ENCODE peak calls at places on chromosomes 3 and 15, in eight cellular contexts. H, A, M, S, E, X, F and B are unnamed samples.
A peak's percentile ranks its signal among the peaks of the same experiment; 100 is the strongest.

GRCh38 chr15:101558217-101558941 is 68.9 kb upstream of the PCSK6 start:
- DNase-seq in H (no peak), A (no peak), M (no peak), S (no peak), E (no peak), X (no peak), F (no peak), B (no peak)

GRCh38 chr3:56969851-56970250 is 90.6 kb upstream of the SPATA12 start:
- DNase-seq in H (no peak), A (no peak), M (no peak), S (no peak), E (no peak), X (peak; percentile 50), F (no peak), B (no peak)

GRCh38 chr3:114550155-114550554 is 256.3 kb downstream of the TIGIT start:
- DNase-seq in H (no peak), A (no peak), M (no peak), S (no peak), E (peak; percentile 89), X (peak; percentile 62), F (no peak), B (no peak)

GRCh38 chr3:66812741-66813140 is 185.4 kb upstream of the KBTBD8 start:
- DNase-seq in H (no peak), A (no peak), M (no peak), S (no peak), E (no peak), X (no peak), F (no peak), B (no peak)

GRCh38 chr3:172341482-172342059 is 106.7 kb downstream of the GHSR start:
- DNase-seq in H (peak; percentile 29), A (peak; percentile 43), M (peak; percentile 36), S (no peak), E (peak; percentile 70), X (peak; percentile 57), F (peak; percentile 69), B (no peak)

GRCh38 chr15:58486062-58486461 is 54.3 kb downstream of the LIPC start:
- DNase-seq in H (no peak), A (no peak), M (no peak), S (no peak), E (no peak), X (no peak), F (no peak), B (no peak)

GRCh38 chr3:55723653-55724406 is 236.7 kb upstream of the WNT5A start:
- DNase-seq in H (no peak), A (no peak), M (no peak), S (no peak), E (no peak), X (no peak), F (no peak), B (no peak)

GRCh38 chr15:32042269-32042996 is 12.1 kb downstream of the CHRNA7 start:
- DNase-seq in H (no peak), A (no peak), M (no peak), S (no peak), E (no peak), X (no peak), F (no peak), B (no peak)

GRCh38 chr3:100710355-100711198 is 1.3 kb downstream of the TFG start:
- DNase-seq in H (peak; percentile 9), A (peak; percentile 70), M (peak; percentile 14), S (no peak), E (peak; percentile 77), X (peak; percentile 68), F (peak; percentile 47), B (no peak)

GRCh38 chr15:91655891-91656290 is 197.6 kb upstream of the SLCO3A1 start:
- DNase-seq in H (no peak), A (no peak), M (no peak), S (no peak), E (no peak), X (no peak), F (no peak), B (no peak)

GRCh38 chr3:195021674-195022073 is 249.3 kb downstream of the XXYLT1 start:
- DNase-seq in H (no peak), A (no peak), M (no peak), S (no peak), E (no peak), X (no peak), F (no peak), B (no peak)

GRCh38 chr3:36833160-36833814 is 68.9 kb upstream of the DCLK3 start:
- DNase-seq in H (no peak), A (no peak), M (no peak), S (no peak), E (no peak), X (no peak), F (no peak), B (no peak)

GRCh38 chr3:38360345-38360744 is 13.8 kb downstream of the XYLB start:
- DNase-seq in H (no peak), A (no peak), M (no peak), S (no peak), E (no peak), X (no peak), F (no peak), B (no peak)

GRCh38 chr15:99495430-99496301 is 70.1 kb upstream of the MEF2A start:
- DNase-seq in H (no peak), A (peak; percentile 44), M (no peak), S (no peak), E (peak; percentile 24), X (no peak), F (no peak), B (no peak)

GRCh38 chr3:133989931-133990702 is 39.6 kb downstream of the SLCO2A1 start:
- DNase-seq in H (no peak), A (no peak), M (no peak), S (no peak), E (no peak), X (no peak), F (no peak), B (no peak)

GRCh38 chr3:174439621-174440349 is 419.3 kb upstream of the NAALADL2 start:
- DNase-seq in H (no peak), A (no peak), M (no peak), S (no peak), E (peak; percentile 98), X (peak; percentile 99), F (peak; percentile 18), B (no peak)

GRCh38 chr15:90598679-90599078 is 69.0 kb downstream of the CRTC3 start:
- DNase-seq in H (no peak), A (no peak), M (no peak), S (no peak), E (no peak), X (no peak), F (no peak), B (no peak)

GRCh38 chr3:41148446-41148845 is 50.9 kb upstream of the CTNNB1 start:
- DNase-seq in H (no peak), A (no peak), M (no peak), S (no peak), E (no peak), X (peak; percentile 35), F (no peak), B (no peak)

GRCh38 chr15:89217686-89218376 is 3.5 kb downstream of the RLBP1 start:
- DNase-seq in H (no peak), A (no peak), M (no peak), S (no peak), E (no peak), X (no peak), F (no peak), B (no peak)

GRCh38 chr3:71662056-71662455 is 63.1 kb downstream of the EIF4E3 start:
- DNase-seq in H (no peak), A (no peak), M (no peak), S (no peak), E (no peak), X (peak; percentile 48), F (no peak), B (no peak)

GRCh38 chr15:57053470-57053869 is 135.0 kb downstream of the TCF12 start:
- DNase-seq in H (no peak), A (no peak), M (no peak), S (no peak), E (no peak), X (no peak), F (no peak), B (no peak)

GRCh38 chr3:32820430-32820829 is 2.6 kb downstream of the TRIM71 start:
- DNase-seq in H (no peak), A (no peak), M (no peak), S (no peak), E (no peak), X (no peak), F (no peak), B (no peak)

GRCh38 chr15:95995375-95996168 is 334.9 kb upstream of the NR2F2 start:
- DNase-seq in H (no peak), A (no peak), M (no peak), S (no peak), E (peak; percentile 47), X (peak; percentile 67), F (no peak), B (no peak)

GRCh38 chr3:143247007-143247563 is 127.5 kb downstream of the CHST2 start:
- DNase-seq in H (no peak), A (no peak), M (no peak), S (no peak), E (no peak), X (no peak), F (no peak), B (no peak)

GRCh38 chr15:67334973-67335372 is 80.4 kb downstream of the IQCH start:
- DNase-seq in H (no peak), A (no peak), M (no peak), S (no peak), E (no peak), X (no peak), F (no peak), B (no peak)

GRCh38 chr15:72585659-72586058 is 68.8 kb upstream of the GOLGA6B start:
- DNase-seq in H (no peak), A (no peak), M (no peak), S (no peak), E (peak; percentile 28), X (peak; percentile 25), F (no peak), B (no peak)

GRCh38 chr3:117610156-117610555 is 900.6 kb downstream of the TUSC7 start:
- DNase-seq in H (no peak), A (no peak), M (no peak), S (peak; percentile 33), E (no peak), X (no peak), F (no peak), B (no peak)

GRCh38 chr15:50764331-50765201 is 940 bp downstream of the SPPL2A start:
- DNase-seq in H (no peak), A (peak; percentile 76), M (peak; percentile 39), S (no peak), E (peak; percentile 27), X (peak; percentile 33), F (peak; percentile 5), B (no peak)

GRCh38 chr3:15305366-15305844 is 27.0 kb downstream of the SH3BP5 start:
- DNase-seq in H (no peak), A (no peak), M (no peak), S (no peak), E (peak; percentile 49), X (peak; percentile 82), F (no peak), B (no peak)

GRCh38 chr3:126187920-126188319 is 7.5 kb upstream of the ALDH1L1 start:
- DNase-seq in H (no peak), A (no peak), M (no peak), S (no peak), E (no peak), X (no peak), F (no peak), B (no peak)

GRCh38 chr3:125045965-125046364 is 9.8 kb downstream of the HEG1 start:
- DNase-seq in H (no peak), A (no peak), M (no peak), S (no peak), E (peak; percentile 87), X (peak; percentile 92), F (no peak), B (no peak)

GRCh38 chr3:4751057-4752051 is 227.9 kb upstream of the BHLHE40 start:
- DNase-seq in H (no peak), A (peak; percentile 34), M (no peak), S (no peak), E (peak; percentile 87), X (peak; percentile 96), F (no peak), B (no peak)

GRCh38 chr15:45087513-45087912 is 26.5 kb downstream of the DUOX2 start:
- DNase-seq in H (no peak), A (no peak), M (no peak), S (no peak), E (no peak), X (no peak), F (no peak), B (no peak)